ENCODE peak calls at places on chromosomes 2 and 18, in eight cellular contexts. F, B, R, K, D, S, L and M are unnamed samples.
A peak's percentile ranks its signal among the peaks of the same experiment; 100 is the strongest.

GRCh38 chr2:231709636-231709980 is 1.3 kb downstream of the PTMA start:
- DNase-seq in L (no peak), R (no peak), B (peak; percentile 62), S (no peak), F (peak; percentile 81), K (no peak), D (no peak), M (no peak)

GRCh38 chr18:37261988-37262387 is 303.6 kb downstream of the CELF4 start:
- DNase-seq in S (no peak), F (no peak), D (no peak), K (no peak), R (no peak), B (no peak), L (no peak), M (no peak)

GRCh38 chr2:70984576-70985282 is 6.3 kb downstream of the ANKRD53 start:
- DNase-seq in K (no peak), S (peak; percentile 55), R (peak; percentile 66), F (peak; percentile 69), D (no peak), L (peak; percentile 73), B (peak; percentile 67), M (no peak)

GRCh38 chr18:32021756-32022564 is 3.3 kb downstream of the RNF125 start:
- DNase-seq in D (no peak), F (no peak), S (no peak), B (no peak), R (no peak), L (no peak), K (no peak), M (no peak)

GRCh38 chr2:207854484-207855386 is 85.0 kb upstream of the FZD5 start:
- DNase-seq in L (no peak), K (peak; percentile 94), D (no peak), R (no peak), F (no peak), B (no peak), S (no peak), M (no peak)

GRCh38 chr2:23137161-23137560 is 247.8 kb upstream of the KLHL29 start:
- DNase-seq in B (no peak), L (no peak), R (peak; percentile 87), F (no peak), D (no peak), S (no peak), K (no peak), M (no peak)

GRCh38 chr2:54605836-54606235 is 117.6 kb upstream of the EML6 start:
- DNase-seq in R (no peak), L (no peak), D (no peak), K (peak; percentile 74), S (no peak), B (no peak), F (no peak), M (no peak)

GRCh38 chr2:11118761-11119160 is 36.5 kb upstream of the SLC66A3 start:
- DNase-seq in S (no peak), K (no peak), R (no peak), F (no peak), B (no peak), L (no peak), D (no peak), M (no peak)

GRCh38 chr2:235358981-235359471 is 134.8 kb upstream of the AGAP1 start:
- DNase-seq in S (no peak), K (peak; percentile 74), D (no peak), B (peak; percentile 18), R (no peak), L (no peak), F (no peak), M (no peak)

GRCh38 chr2:182020319-182021055 is 34.8 kb downstream of the PPP1R1C start:
- DNase-seq in D (no peak), R (no peak), B (peak; percentile 2), K (peak; percentile 83), S (no peak), L (no peak), F (no peak), M (no peak)

GRCh38 chr2:45607701-45608100 is 3.4 kb downstream of the SRBD1 start:
- DNase-seq in F (no peak), S (peak; percentile 49), D (no peak), K (no peak), L (no peak), R (peak; percentile 76), B (peak; percentile 53), M (no peak)

GRCh38 chr2:168992591-168993349 is 38.4 kb downstream of the ABCB11 start:
- DNase-seq in D (no peak), S (no peak), L (no peak), K (peak; percentile 33), F (no peak), R (peak; percentile 80), B (no peak), M (no peak)

GRCh38 chr18:22108674-22109073 is 60.7 kb upstream of the GATA6 start:
- DNase-seq in K (no peak), D (no peak), F (no peak), R (peak; percentile 80), B (peak; percentile 32), S (peak; percentile 48), L (no peak), M (no peak)

GRCh38 chr2:172847188-172847587 is 111.5 kb downstream of the RAPGEF4 start:
- DNase-seq in S (no peak), K (no peak), D (no peak), F (no peak), L (no peak), R (no peak), B (no peak), M (no peak)

GRCh38 chr2:65129276-65129612 is 662 bp downstream of the RAB1A start:
- DNase-seq in L (no peak), B (no peak), R (peak; percentile 45), S (no peak), F (no peak), K (no peak), D (peak; percentile 12), M (no peak)

GRCh38 chr18:48230459-48231113 is 178.6 kb downstream of the ZBTB7C start:
- DNase-seq in B (peak; percentile 66), K (peak; percentile 15), R (peak; percentile 83), F (peak; percentile 84), D (peak; percentile 9), L (no peak), S (peak; percentile 56), M (peak; percentile 16)

GRCh38 chr2:219002395-219003266 is 9.4 kb upstream of the CRYBA2 start:
- DNase-seq in D (peak; percentile 86), B (peak; percentile 82), L (no peak), F (no peak), K (no peak), S (peak; percentile 93), R (peak; percentile 87), M (no peak)

GRCh38 chr18:7567487-7568425 is 640 bp downstream of the PTPRM start:
- DNase-seq in F (peak; percentile 81), S (peak; percentile 31), R (peak; percentile 79), D (peak; percentile 41), B (peak; percentile 51), K (peak; percentile 65), L (no peak), M (no peak)

GRCh38 chr2:100193334-100193733 is 50.9 kb upstream of the AFF3 start:
- DNase-seq in K (peak; percentile 16), B (peak; percentile 24), F (no peak), R (peak; percentile 72), L (no peak), S (no peak), D (no peak), M (no peak)

GRCh38 chr2:226831266-226831665 is 4.6 kb upstream of the RHBDD1 start:
- DNase-seq in S (no peak), B (no peak), D (no peak), R (no peak), L (no peak), K (no peak), F (no peak), M (no peak)

GRCh38 chr18:61261870-61262269 is 71.4 kb upstream of the CDH20 start:
- DNase-seq in F (no peak), D (no peak), S (no peak), K (no peak), B (no peak), L (no peak), R (no peak), M (no peak)

GRCh38 chr2:169254774-169255173 is 107.6 kb downstream of the LRP2 start:
- DNase-seq in F (no peak), D (no peak), L (no peak), K (no peak), S (no peak), B (no peak), R (peak; percentile 5), M (no peak)

GRCh38 chr2:118062048-118062447 is 26.2 kb upstream of the INSIG2 start:
- DNase-seq in K (no peak), L (no peak), S (no peak), F (no peak), R (no peak), D (no peak), B (no peak), M (peak; percentile 71)

GRCh38 chr2:207395535-207396251 is 134.1 kb upstream of the CREB1 start:
- DNase-seq in K (peak; percentile 37), F (no peak), B (peak; percentile 13), L (no peak), D (no peak), S (no peak), R (no peak), M (no peak)

GRCh38 chr2:8153258-8153718 is 528.6 kb upstream of the ID2 start:
- DNase-seq in B (no peak), K (no peak), L (no peak), F (no peak), D (no peak), R (no peak), S (no peak), M (no peak)

GRCh38 chr2:196481323-196481695 is 158.2 kb upstream of the CCDC150 start:
- DNase-seq in K (peak; percentile 26), L (no peak), F (no peak), S (no peak), B (no peak), D (no peak), R (no peak), M (peak; percentile 84)

GRCh38 chr18:23627964-23628363 is 34.7 kb downstream of the ANKRD29 start:
- DNase-seq in K (no peak), L (no peak), R (no peak), B (no peak), F (no peak), S (no peak), D (no peak), M (no peak)

GRCh38 chr18:32372381-32373061 is 98.2 kb downstream of the GAREM1 start:
- DNase-seq in R (peak; percentile 21), L (no peak), F (no peak), K (no peak), S (no peak), B (peak; percentile 88), D (no peak), M (no peak)

GRCh38 chr18:78138993-78139496 is 840.6 kb upstream of the SALL3 start:
- DNase-seq in B (no peak), R (peak; percentile 84), S (no peak), F (no peak), D (no peak), L (no peak), K (no peak), M (no peak)

GRCh38 chr18:63317982-63318881 is 1.3 kb downstream of the BCL2 start:
- DNase-seq in K (no peak), B (no peak), F (peak; percentile 88), R (peak; percentile 86), S (no peak), D (peak; percentile 77), L (peak; percentile 80), M (no peak)